ENCODE peak calls at places on chromosome 17, in five cellular contexts. One of them, this sample, is unnamed.

GRCh38 chr17:78241277-78242023 is 10.0 kb downstream of the TMEM235 start:
- DNase-seq in activated naive CD4-positive, alpha-beta T cell treated with anti-CD3 and anti-CD28 coated beads, Interleukin-2, amount 10 ng/mL, durations not matched to agents 7 days and 5 days: no peak
- DNase-seq in stimulated activated CD4-positive, alpha-beta T cell treated with anti-CD3 and anti-CD28 coated beads, Interleukin-2, amount 100 ng/mL, for 24 hours: no peak
- DNase-seq in NCI-H1694: no peak
- DNase-seq in HT1080: peak
- DNase-seq in this sample: no peak

GRCh38 chr17:40903129-40903847 is 18.2 kb upstream of the KRT20 start:
- DNase-seq in activated naive CD4-positive, alpha-beta T cell treated with anti-CD3 and anti-CD28 coated beads, Interleukin-2, amount 10 ng/mL, durations not matched to agents 7 days and 5 days: no peak
- DNase-seq in stimulated activated CD4-positive, alpha-beta T cell treated with anti-CD3 and anti-CD28 coated beads, Interleukin-2, amount 100 ng/mL, for 24 hours: no peak
- DNase-seq in NCI-H1694: no peak
- DNase-seq in HT1080: peak
- DNase-seq in this sample: no peak

GRCh38 chr17:10824874-10825273 is 13.0 kb downstream of the PIRT start:
- DNase-seq in activated naive CD4-positive, alpha-beta T cell treated with anti-CD3 and anti-CD28 coated beads, Interleukin-2, amount 10 ng/mL, durations not matched to agents 7 days and 5 days: no peak
- DNase-seq in stimulated activated CD4-positive, alpha-beta T cell treated with anti-CD3 and anti-CD28 coated beads, Interleukin-2, amount 100 ng/mL, for 24 hours: no peak
- DNase-seq in NCI-H1694: no peak
- DNase-seq in HT1080: no peak
- DNase-seq in this sample: no peak

GRCh38 chr17:48240562-48241130 is 133.1 kb downstream of the SNX11 start:
- DNase-seq in activated naive CD4-positive, alpha-beta T cell treated with anti-CD3 and anti-CD28 coated beads, Interleukin-2, amount 10 ng/mL, durations not matched to agents 7 days and 5 days: no peak
- DNase-seq in stimulated activated CD4-positive, alpha-beta T cell treated with anti-CD3 and anti-CD28 coated beads, Interleukin-2, amount 100 ng/mL, for 24 hours: no peak
- DNase-seq in NCI-H1694: no peak
- DNase-seq in HT1080: peak
- DNase-seq in this sample: no peak

GRCh38 chr17:17682293-17682736 is 1.1 kb downstream of the RAI1 start:
- DNase-seq in activated naive CD4-positive, alpha-beta T cell treated with anti-CD3 and anti-CD28 coated beads, Interleukin-2, amount 10 ng/mL, durations not matched to agents 7 days and 5 days: peak
- DNase-seq in stimulated activated CD4-positive, alpha-beta T cell treated with anti-CD3 and anti-CD28 coated beads, Interleukin-2, amount 100 ng/mL, for 24 hours: peak
- DNase-seq in NCI-H1694: no peak
- DNase-seq in HT1080: no peak
- DNase-seq in this sample: peak

GRCh38 chr17:42002792-42003301 is 14.4 kb downstream of the DNAJC7 start:
- DNase-seq in activated naive CD4-positive, alpha-beta T cell treated with anti-CD3 and anti-CD28 coated beads, Interleukin-2, amount 10 ng/mL, durations not matched to agents 7 days and 5 days: no peak
- DNase-seq in stimulated activated CD4-positive, alpha-beta T cell treated with anti-CD3 and anti-CD28 coated beads, Interleukin-2, amount 100 ng/mL, for 24 hours: no peak
- DNase-seq in NCI-H1694: no peak
- DNase-seq in HT1080: no peak
- DNase-seq in this sample: no peak

GRCh38 chr17:29625037-29625750 is 2.5 kb upstream of the CORO6 start:
- DNase-seq in activated naive CD4-positive, alpha-beta T cell treated with anti-CD3 and anti-CD28 coated beads, Interleukin-2, amount 10 ng/mL, durations not matched to agents 7 days and 5 days: no peak
- DNase-seq in stimulated activated CD4-positive, alpha-beta T cell treated with anti-CD3 and anti-CD28 coated beads, Interleukin-2, amount 100 ng/mL, for 24 hours: no peak
- DNase-seq in NCI-H1694: no peak
- DNase-seq in HT1080: peak
- DNase-seq in this sample: no peak

GRCh38 chr17:31413871-31414589 is 22.6 kb downstream of the RAB11FIP4 start:
- DNase-seq in activated naive CD4-positive, alpha-beta T cell treated with anti-CD3 and anti-CD28 coated beads, Interleukin-2, amount 10 ng/mL, durations not matched to agents 7 days and 5 days: no peak
- DNase-seq in stimulated activated CD4-positive, alpha-beta T cell treated with anti-CD3 and anti-CD28 coated beads, Interleukin-2, amount 100 ng/mL, for 24 hours: no peak
- DNase-seq in NCI-H1694: no peak
- DNase-seq in HT1080: peak
- DNase-seq in this sample: no peak

GRCh38 chr17:33560165-33560564 is 267.1 kb upstream of the ASIC2 start:
- DNase-seq in activated naive CD4-positive, alpha-beta T cell treated with anti-CD3 and anti-CD28 coated beads, Interleukin-2, amount 10 ng/mL, durations not matched to agents 7 days and 5 days: no peak
- DNase-seq in stimulated activated CD4-positive, alpha-beta T cell treated with anti-CD3 and anti-CD28 coated beads, Interleukin-2, amount 100 ng/mL, for 24 hours: no peak
- DNase-seq in NCI-H1694: no peak
- DNase-seq in HT1080: peak
- DNase-seq in this sample: no peak

GRCh38 chr17:50772251-50772650 is 4.9 kb upstream of the ANKRD40CL start:
- DNase-seq in activated naive CD4-positive, alpha-beta T cell treated with anti-CD3 and anti-CD28 coated beads, Interleukin-2, amount 10 ng/mL, durations not matched to agents 7 days and 5 days: no peak
- DNase-seq in stimulated activated CD4-positive, alpha-beta T cell treated with anti-CD3 and anti-CD28 coated beads, Interleukin-2, amount 100 ng/mL, for 24 hours: no peak
- DNase-seq in NCI-H1694: no peak
- DNase-seq in HT1080: no peak
- DNase-seq in this sample: no peak

GRCh38 chr17:29723283-29724047 is 100.8 kb upstream of the CORO6 start:
- DNase-seq in activated naive CD4-positive, alpha-beta T cell treated with anti-CD3 and anti-CD28 coated beads, Interleukin-2, amount 10 ng/mL, durations not matched to agents 7 days and 5 days: no peak
- DNase-seq in stimulated activated CD4-positive, alpha-beta T cell treated with anti-CD3 and anti-CD28 coated beads, Interleukin-2, amount 100 ng/mL, for 24 hours: no peak
- DNase-seq in NCI-H1694: no peak
- DNase-seq in HT1080: no peak
- DNase-seq in this sample: no peak

GRCh38 chr17:30239089-30239462 is 3.6 kb upstream of the SLC6A4 start:
- DNase-seq in activated naive CD4-positive, alpha-beta T cell treated with anti-CD3 and anti-CD28 coated beads, Interleukin-2, amount 10 ng/mL, durations not matched to agents 7 days and 5 days: no peak
- DNase-seq in stimulated activated CD4-positive, alpha-beta T cell treated with anti-CD3 and anti-CD28 coated beads, Interleukin-2, amount 100 ng/mL, for 24 hours: no peak
- DNase-seq in NCI-H1694: no peak
- DNase-seq in HT1080: no peak
- DNase-seq in this sample: no peak

GRCh38 chr17:77527836-77528505 is 387.2 kb downstream of the SEC14L1 start:
- DNase-seq in activated naive CD4-positive, alpha-beta T cell treated with anti-CD3 and anti-CD28 coated beads, Interleukin-2, amount 10 ng/mL, durations not matched to agents 7 days and 5 days: peak
- DNase-seq in stimulated activated CD4-positive, alpha-beta T cell treated with anti-CD3 and anti-CD28 coated beads, Interleukin-2, amount 100 ng/mL, for 24 hours: no peak
- DNase-seq in NCI-H1694: peak
- DNase-seq in HT1080: no peak
- DNase-seq in this sample: peak

GRCh38 chr17:57649731-57650484 is 95.2 kb downstream of the CCDC182 start:
- DNase-seq in activated naive CD4-positive, alpha-beta T cell treated with anti-CD3 and anti-CD28 coated beads, Interleukin-2, amount 10 ng/mL, durations not matched to agents 7 days and 5 days: no peak
- DNase-seq in stimulated activated CD4-positive, alpha-beta T cell treated with anti-CD3 and anti-CD28 coated beads, Interleukin-2, amount 100 ng/mL, for 24 hours: no peak
- DNase-seq in NCI-H1694: no peak
- DNase-seq in HT1080: peak
- DNase-seq in this sample: no peak

GRCh38 chr17:42969006-42969581 is 4.8 kb upstream of the AARSD1 start:
- DNase-seq in activated naive CD4-positive, alpha-beta T cell treated with anti-CD3 and anti-CD28 coated beads, Interleukin-2, amount 10 ng/mL, durations not matched to agents 7 days and 5 days: no peak
- DNase-seq in stimulated activated CD4-positive, alpha-beta T cell treated with anti-CD3 and anti-CD28 coated beads, Interleukin-2, amount 100 ng/mL, for 24 hours: no peak
- DNase-seq in NCI-H1694: no peak
- DNase-seq in HT1080: no peak
- DNase-seq in this sample: no peak

GRCh38 chr17:37742762-37743611 is 1.9 kb downstream of the HNF1B start:
- DNase-seq in activated naive CD4-positive, alpha-beta T cell treated with anti-CD3 and anti-CD28 coated beads, Interleukin-2, amount 10 ng/mL, durations not matched to agents 7 days and 5 days: no peak
- DNase-seq in stimulated activated CD4-positive, alpha-beta T cell treated with anti-CD3 and anti-CD28 coated beads, Interleukin-2, amount 100 ng/mL, for 24 hours: no peak
- DNase-seq in NCI-H1694: no peak
- DNase-seq in HT1080: no peak
- DNase-seq in this sample: peak

GRCh38 chr17:41278176-41278955 is 2.9 kb downstream of the KRTAP9-7 start:
- DNase-seq in activated naive CD4-positive, alpha-beta T cell treated with anti-CD3 and anti-CD28 coated beads, Interleukin-2, amount 10 ng/mL, durations not matched to agents 7 days and 5 days: no peak
- DNase-seq in stimulated activated CD4-positive, alpha-beta T cell treated with anti-CD3 and anti-CD28 coated beads, Interleukin-2, amount 100 ng/mL, for 24 hours: no peak
- DNase-seq in NCI-H1694: no peak
- DNase-seq in HT1080: peak
- DNase-seq in this sample: no peak

GRCh38 chr17:79581306-79581932 is 29.4 kb downstream of the RBFOX3 start:
- DNase-seq in activated naive CD4-positive, alpha-beta T cell treated with anti-CD3 and anti-CD28 coated beads, Interleukin-2, amount 10 ng/mL, durations not matched to agents 7 days and 5 days: no peak
- DNase-seq in stimulated activated CD4-positive, alpha-beta T cell treated with anti-CD3 and anti-CD28 coated beads, Interleukin-2, amount 100 ng/mL, for 24 hours: no peak
- DNase-seq in NCI-H1694: no peak
- DNase-seq in HT1080: peak
- DNase-seq in this sample: no peak

GRCh38 chr17:81655378-81656117 is 794 bp downstream of the PDE6G start:
- DNase-seq in activated naive CD4-positive, alpha-beta T cell treated with anti-CD3 and anti-CD28 coated beads, Interleukin-2, amount 10 ng/mL, durations not matched to agents 7 days and 5 days: no peak
- DNase-seq in stimulated activated CD4-positive, alpha-beta T cell treated with anti-CD3 and anti-CD28 coated beads, Interleukin-2, amount 100 ng/mL, for 24 hours: no peak
- DNase-seq in NCI-H1694: no peak
- DNase-seq in HT1080: no peak
- DNase-seq in this sample: no peak

GRCh38 chr17:15447928-15448579 is 19.4 kb downstream of the CDRT4 start:
- DNase-seq in activated naive CD4-positive, alpha-beta T cell treated with anti-CD3 and anti-CD28 coated beads, Interleukin-2, amount 10 ng/mL, durations not matched to agents 7 days and 5 days: no peak
- DNase-seq in stimulated activated CD4-positive, alpha-beta T cell treated with anti-CD3 and anti-CD28 coated beads, Interleukin-2, amount 100 ng/mL, for 24 hours: no peak
- DNase-seq in NCI-H1694: no peak
- DNase-seq in HT1080: no peak
- DNase-seq in this sample: no peak

GRCh38 chr17:68676856-68677255 is 75.7 kb upstream of the FAM20A start:
- DNase-seq in activated naive CD4-positive, alpha-beta T cell treated with anti-CD3 and anti-CD28 coated beads, Interleukin-2, amount 10 ng/mL, durations not matched to agents 7 days and 5 days: no peak
- DNase-seq in stimulated activated CD4-positive, alpha-beta T cell treated with anti-CD3 and anti-CD28 coated beads, Interleukin-2, amount 100 ng/mL, for 24 hours: no peak
- DNase-seq in NCI-H1694: no peak
- DNase-seq in HT1080: no peak
- DNase-seq in this sample: no peak

GRCh38 chr17:78174870-78175642 is 6.7 kb downstream of the SYNGR2 start:
- DNase-seq in activated naive CD4-positive, alpha-beta T cell treated with anti-CD3 and anti-CD28 coated beads, Interleukin-2, amount 10 ng/mL, durations not matched to agents 7 days and 5 days: no peak
- DNase-seq in stimulated activated CD4-positive, alpha-beta T cell treated with anti-CD3 and anti-CD28 coated beads, Interleukin-2, amount 100 ng/mL, for 24 hours: no peak
- DNase-seq in NCI-H1694: peak
- DNase-seq in HT1080: no peak
- DNase-seq in this sample: no peak

This sample was measured in activated naive CD8-positive, alpha-beta T cell treated with anti-CD3 and anti-CD28 coated beads, Interleukin-2, amount 10 ng/mL, durations not matched to agents 7 days and 5 days.